ENCODE peak calls at places on chromosome 6, in nine cellular contexts. V is fibroblast of the conjunctiva; C is CD4-positive, alpha-beta T cell; S is memory B cell; M is AG08395; H is cardiac muscle cell; Z is GM23248; A is heart right ventricle; O is activated T-helper 2 cell treated with anti-CD3 and anti-CD28 coated beads, Interferon-gamma antibody, Interleukin-2, Interleukin-4, amounts not matched to agents 10 μg/mL and 5 μg/mL and 100 μg/mL, durations not matched to agents 14 hours and 24 hours and 36 hours. W is an unnamed sample.
A peak's percentile ranks its signal among the peaks of the same experiment; 100 is the strongest.

GRCh38 chr6:79469381-79470246 is 67.6 kb downstream of the LCA5 start:
- DNase-seq in V (no peak), C (no peak), S (no peak), M (no peak), H (peak; percentile 4), Z (peak; percentile 17), A (no peak), O (no peak), W (no peak)

GRCh38 chr6:2695464-2696095 is 55.1 kb downstream of the MYLK4 start:
- DNase-seq in V (peak; percentile 22), C (no peak), S (no peak), M (no peak), H (peak; percentile 74), Z (peak; percentile 51), A (no peak), O (no peak), W (peak; percentile 57)

GRCh38 chr6:32609731-32610640 is 20.3 kb upstream of the HLA-DRB1 start:
- DNase-seq in V (peak; percentile 85), C (peak; percentile 4), S (peak; percentile 84), M (peak; percentile 81), H (peak; percentile 95), Z (peak; percentile 87), A (peak; percentile 12), O (peak; percentile 50), W (peak; percentile 92)

GRCh38 chr6:101907356-101908217 is 514.1 kb downstream of the GRIK2 start:
- DNase-seq in V (no peak), C (no peak), S (no peak), M (no peak), H (no peak), Z (no peak), A (no peak), O (no peak), W (no peak)

GRCh38 chr6:137976430-137976829 is 109.4 kb downstream of the TNFAIP3 start:
- DNase-seq in V (no peak), C (no peak), S (no peak), M (no peak), H (no peak), Z (no peak), A (no peak), O (no peak), W (no peak)

GRCh38 chr6:55980627-55981211 is 105.3 kb upstream of the BMP5 start:
- DNase-seq in V (peak; percentile 26), C (no peak), S (no peak), M (peak; percentile 42), H (peak; percentile 68), Z (peak; percentile 67), A (no peak), O (no peak), W (peak; percentile 41)

GRCh38 chr6:7468382-7469081 is 72.9 kb upstream of the DSP start:
- DNase-seq in V (no peak), C (no peak), S (no peak), M (peak; percentile 84), H (peak; percentile 84), Z (peak; percentile 87), A (peak; percentile 66), O (no peak), W (peak; percentile 66)

GRCh38 chr6:84392292-84392691 is 164.8 kb upstream of the CEP162 start:
- DNase-seq in V (no peak), C (no peak), S (no peak), M (peak; percentile 20), H (no peak), Z (no peak), A (no peak), O (no peak), W (no peak)

GRCh38 chr6:44696686-44697085 is 309.2 kb downstream of the CDC5L start:
- DNase-seq in V (no peak), C (no peak), S (no peak), M (peak; percentile 60), H (no peak), Z (no peak), A (no peak), O (no peak), W (no peak)